ENCODE peak calls at places on chromosome 5, in eight cellular contexts. C is stimulated activated CD8-positive, alpha-beta memory T cell treated with anti-CD3 and anti-CD28 coated beads, Interleukin-7, amount 100 ng/mL, for 1 hour; A is MCF 10A; U is AG10803; B is IMR-90; S is NCI-H2081 treated with DMSO at 0.1 percent for 48 hours; I is activated T-cell treated with anti-CD3 and anti-CD28 coated beads, Interleukin-2, amount 50 U/mL, for 72 hours; Q is activated CD4-positive, alpha-beta T cell treated with anti-CD3 and anti-CD28 coated beads, Interleukin-2, amount 50 U/mL, for 1 hour. D is an unnamed sample.

GRCh38 chr5:1050449-1051365 is 42.1 kb downstream of the NKD2 start:
- DNase-seq in C (no peak), A (no peak), U (no peak), B (no peak), S (no peak), I (no peak), Q (no peak), D (no peak)

GRCh38 chr5:150398432-150399157 is 14.1 kb downstream of the CD74 start:
- DNase-seq in C (no peak), A (no peak), U (no peak), B (no peak), S (no peak), I (peak), Q (peak), D (no peak)

GRCh38 chr5:55308254-55308836 is 556 bp downstream of the MTREX start:
- DNase-seq in C (no peak), A (peak), U (peak), B (peak), S (peak), I (peak), Q (peak), D (no peak)

GRCh38 chr5:139636207-139636792 is 11.8 kb upstream of the CXXC5 start:
- DNase-seq in C (no peak), A (peak), U (no peak), B (no peak), S (no peak), I (peak), Q (peak), D (no peak)

GRCh38 chr5:139363937-139364336 is 19.2 kb downstream of the SLC23A1 start:
- DNase-seq in C (no peak), A (no peak), U (no peak), B (no peak), S (no peak), I (no peak), Q (no peak), D (no peak)

GRCh38 chr5:9381464-9381863 is 164.4 kb downstream of the SEMA5A start:
- DNase-seq in C (no peak), A (no peak), U (no peak), B (no peak), S (no peak), I (no peak), Q (no peak), D (no peak)

GRCh38 chr5:139391570-139392323 is 2.0 kb upstream of the MZB1 start:
- DNase-seq in C (no peak), A (peak), U (no peak), B (peak), S (no peak), I (peak), Q (no peak), D (no peak)

GRCh38 chr5:21654-22233 is 70.2 kb upstream of the PLEKHG4B start:
- DNase-seq in C (no peak), A (peak), U (peak), B (peak), S (no peak), I (no peak), Q (no peak), D (no peak)

GRCh38 chr5:16025681-16026080 is 153.9 kb downstream of the MARCHF11 start:
- DNase-seq in C (no peak), A (no peak), U (peak), B (no peak), S (no peak), I (no peak), Q (no peak), D (no peak)

GRCh38 chr5:144065766-144066165 is 104.7 kb downstream of the YIPF5 start:
- DNase-seq in C (no peak), A (no peak), U (no peak), B (no peak), S (no peak), I (no peak), Q (no peak), D (no peak)

GRCh38 chr5:90575712-90576111 is 17.1 kb downstream of the ADGRV1 start:
- DNase-seq in C (no peak), A (no peak), U (no peak), B (no peak), S (no peak), I (no peak), Q (no peak), D (no peak)